ENCODE peak calls at places on chromosomes 4 and X, in four cellular contexts. I is WTC11, B is K562, Q is HepG2. X is an unnamed sample.

GRCh38 chrX:153780678-153781427 is at the start of gene SRPK3:
- DNase-seq in I (no peak), B (no peak), Q (no peak), X (no peak)

GRCh38 chrX:111490683-111491082 is 20.8 kb upstream of the SERTM2 start:
- DNase-seq in I (no peak), B (no peak), Q (no peak), X (no peak)

GRCh38 chrX:12967711-12968465 is 7.0 kb upstream of the TMSB4X start:
- DNase-seq in I (no peak), B (no peak), Q (no peak), X (no peak)

GRCh38 chr4:123390846-123391456 is 5.6 kb upstream of the SPRY1 start:
- DNase-seq in I (no peak), B (no peak), Q (no peak), X (no peak)

GRCh38 chrX:27915617-27916016 is 65.6 kb downstream of the DCAF8L1 start:
- DNase-seq in I (no peak), B (no peak), Q (no peak), X (no peak)

GRCh38 chrX:47960400-47960799 is 43.4 kb downstream of the ZNF182 start:
- DNase-seq in I (no peak), B (no peak), Q (no peak), X (no peak)

GRCh38 chr4:73080789-73081188 is 11.3 kb upstream of the COX18 start:
- DNase-seq in I (no peak), B (no peak), Q (no peak), X (no peak)

GRCh38 chrX:149487292-149487691 is 17.8 kb downstream of the IDS start:
- DNase-seq in I (peak; percentile 11), B (no peak), Q (no peak), X (no peak)

GRCh38 chrX:28549839-28550238 is 37.4 kb upstream of the IL1RAPL1 start:
- DNase-seq in I (peak; percentile 24), B (no peak), Q (no peak), X (no peak)

GRCh38 chrX:13270360-13270759 is 49.5 kb downstream of the ATXN3L start:
- DNase-seq in I (no peak), B (no peak), Q (no peak), X (no peak)

GRCh38 chr4:2647403-2648158 is 108.6 kb downstream of the TNIP2 start:
- DNase-seq in I (no peak), B (no peak), Q (no peak), X (no peak)

GRCh38 chr4:106985830-106986229 is 50.3 kb downstream of the DKK2 start:
- DNase-seq in I (no peak), B (no peak), Q (no peak), X (no peak)

GRCh38 chrX:63128509-63128908 is 222.6 kb downstream of the SPIN4 start:
- DNase-seq in I (peak; percentile 14), B (no peak), Q (peak; percentile 11), X (no peak)
- TF ChIP-seq ELF4 in I (no peak), B (no peak), Q (no peak), X (no peak)

GRCh38 chrX:45497290-45497689 is 296.6 kb upstream of the DIPK2B start:
- DNase-seq in I (no peak), B (no peak), Q (no peak), X (no peak)
- TF ChIP-seq ELF4 in I (no peak), B (no peak), Q (no peak), X (no peak)

DNA sequence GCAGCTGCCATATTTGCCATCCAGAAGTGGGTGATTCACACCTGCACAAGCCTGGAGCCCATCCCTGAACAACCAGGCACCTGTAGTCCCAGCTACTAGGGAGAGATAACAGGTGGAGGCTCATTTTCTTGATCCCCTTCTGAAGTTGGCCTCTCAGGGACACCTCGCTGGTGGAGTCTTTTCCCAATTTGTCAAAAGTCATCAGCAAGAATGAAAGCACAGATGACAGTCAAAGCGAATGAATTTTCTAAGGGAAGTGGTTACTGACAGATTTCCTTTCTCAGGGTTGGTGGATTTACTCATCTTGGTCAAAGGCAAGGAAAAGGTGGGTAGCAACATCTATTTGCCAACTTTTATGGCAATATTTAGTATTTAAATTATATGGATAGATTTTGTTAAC is 36.5 kb downstream of the FGFBP1 start:
- DNase-seq in I (no peak), B (no peak), Q (no peak), X (no peak)
- TF ChIP-seq ELF4 in I (no peak), B (no peak), Q (no peak), X (no peak)

GRCh38 chr4:120175272-120175671 is 108.6 kb upstream of the MAD2L1 start:
- DNase-seq in I (no peak), B (no peak), Q (no peak), X (no peak)
- TF ChIP-seq ELF4 in I (no peak), B (no peak), Q (no peak), X (no peak)

GRCh38 chr4:150212927-150213326 is 134.7 kb downstream of the DCLK2 start:
- DNase-seq in I (no peak), B (no peak), Q (no peak), X (no peak)
- TF ChIP-seq ELF4 in I (no peak), B (no peak), Q (no peak), X (no peak)